ENCODE peak calls at places on chromosomes 11 and 22, in ten cellular contexts. V, R, X, K, D, A, I, S, Z and G are unnamed samples.

GRCh38 chr11:95093548-95093947 is 3.9 kb downstream of the ENDOD1 start:
- DNase-seq in V (no peak), R (no peak), X (no peak), K (no peak), D (no peak), A (no peak), I (no peak), S (no peak), Z (no peak), G (peak; percentile 10)

GRCh38 chr22:44702479-44703219 is 645 bp downstream of the PRR5 start:
- DNase-seq in V (no peak), R (no peak), X (peak; percentile 23), K (no peak), D (peak; percentile 89), A (peak; percentile 40), I (no peak), S (no peak), Z (no peak), G (no peak)

GRCh38 chr11:131880279-131880678 is 509.9 kb downstream of the NTM start:
- DNase-seq in V (no peak), R (no peak), X (no peak), K (no peak), D (no peak), A (no peak), I (no peak), S (no peak), Z (no peak), G (no peak)

GRCh38 chr11:72229336-72229924 is 4.9 kb downstream of the INPPL1 start:
- DNase-seq in V (no peak), R (no peak), X (no peak), K (peak; percentile 16), D (no peak), A (peak; percentile 17), I (no peak), S (no peak), Z (no peak), G (no peak)

GRCh38 chr11:83724704-83725114 is 438.5 kb upstream of the CCDC90B start:
- DNase-seq in V (no peak), R (no peak), X (peak; percentile 80), K (peak; percentile 62), D (no peak), A (peak; percentile 78), I (no peak), S (no peak), Z (no peak), G (peak; percentile 91)

GRCh38 chr11:19988598-19988997 is 171.7 kb downstream of the DBX1 start:
- DNase-seq in V (peak; percentile 82), R (no peak), X (peak; percentile 51), K (peak; percentile 90), D (no peak), A (no peak), I (peak; percentile 14), S (peak; percentile 13), Z (no peak), G (no peak)

GRCh38 chr11:33891714-33892327 is at the start of gene LMO2:
- DNase-seq in V (no peak), R (no peak), X (no peak), K (no peak), D (no peak), A (no peak), I (no peak), S (no peak), Z (no peak), G (no peak)

GRCh38 chr22:47854226-47854625 is 1091.8 kb downstream of the TBC1D22A start:
- DNase-seq in V (no peak), R (no peak), X (no peak), K (no peak), D (no peak), A (no peak), I (no peak), S (no peak), Z (no peak), G (no peak)

GRCh38 chr11:96235725-96236124 is 107.3 kb downstream of the MAML2 start:
- DNase-seq in V (no peak), R (no peak), X (no peak), K (no peak), D (no peak), A (no peak), I (no peak), S (no peak), Z (no peak), G (no peak)

GRCh38 chr22:45805413-45805812 is 133.8 kb downstream of the ATXN10 start:
- DNase-seq in V (no peak), R (no peak), X (no peak), K (no peak), D (no peak), A (no peak), I (no peak), S (no peak), Z (peak; percentile 3), G (no peak)

GRCh38 chr22:38448945-38449745 is 5.9 kb downstream of the KCNJ4 start:
- DNase-seq in V (no peak), R (no peak), X (no peak), K (no peak), D (no peak), A (no peak), I (no peak), S (no peak), Z (no peak), G (no peak)

GRCh38 chr11:92227954-92228935 is 3.6 kb downstream of the FAT3 start:
- DNase-seq in V (no peak), R (no peak), X (no peak), K (no peak), D (no peak), A (no peak), I (no peak), S (no peak), Z (no peak), G (no peak)

GRCh38 chr11:79019981-79020380 is 420.8 kb downstream of the TENM4 start:
- DNase-seq in V (no peak), R (no peak), X (no peak), K (no peak), D (no peak), A (no peak), I (no peak), S (no peak), Z (no peak), G (no peak)

GRCh38 chr22:47006433-47006832 is 244.0 kb downstream of the TBC1D22A start:
- DNase-seq in V (peak; percentile 29), R (no peak), X (no peak), K (no peak), D (no peak), A (no peak), I (no peak), S (no peak), Z (no peak), G (no peak)

GRCh38 chr22:37752189-37753061 is 55.3 kb upstream of the GCAT start:
- DNase-seq in V (peak; percentile 97), R (peak; percentile 58), X (peak; percentile 88), K (peak; percentile 89), D (peak; percentile 88), A (peak; percentile 93), I (peak; percentile 89), S (peak; percentile 92), Z (peak; percentile 90), G (no peak)

GRCh38 chr22:46845281-46846153 is 83.1 kb downstream of the TBC1D22A start:
- DNase-seq in V (no peak), R (no peak), X (no peak), K (no peak), D (no peak), A (no peak), I (no peak), S (no peak), Z (peak; percentile 76), G (no peak)

GRCh38 chr22:45817705-45818104 is 146.1 kb downstream of the ATXN10 start:
- DNase-seq in V (no peak), R (no peak), X (no peak), K (no peak), D (no peak), A (no peak), I (no peak), S (no peak), Z (no peak), G (no peak)

GRCh38 chr11:68843052-68843561 is 1.4 kb upstream of the CPT1A start:
- DNase-seq in V (no peak), R (no peak), X (no peak), K (no peak), D (peak; percentile 81), A (peak; percentile 63), I (peak; percentile 68), S (no peak), Z (peak; percentile 37), G (no peak)

GRCh38 chr11:60951611-60951908 is 416 bp downstream of the SLC15A3 start:
- DNase-seq in V (no peak), R (no peak), X (no peak), K (no peak), D (no peak), A (no peak), I (no peak), S (no peak), Z (no peak), G (no peak)
- TF ChIP-seq POLR2AphosphoS5 in V (no peak), R (no peak), X (no peak), K (no peak), D (no peak), A (no peak), I (no peak), S (no peak), Z (no peak), G (no peak)

GRCh38 chr11:35546317-35546716 is 20.9 kb upstream of the PAMR1 start:
- DNase-seq in V (no peak), R (no peak), X (no peak), K (no peak), D (no peak), A (no peak), I (no peak), S (no peak), Z (no peak), G (no peak)
- H3K4me1 ChIP-seq in V (peaks cover 13% of the 10 kb centered on the region), R (no peaks in the 10 kb centered on the region), X (no peaks in the 10 kb centered on the region), K (no peaks in the 10 kb centered on the region), D (no peaks in the 10 kb centered on the region), A (peaks cover 4% of the 10 kb centered on the region), I (no peaks in the 10 kb centered on the region), S (peaks cover 9% of the 10 kb centered on the region), Z (no peaks in the 10 kb centered on the region), G (peaks cover 21% of the 10 kb centered on the region)

GRCh38 chr22:20751185-20751851 is 22.6 kb upstream of the SERPIND1 start:
- DNase-seq in V (no peak), R (no peak), X (peak; percentile 16), K (no peak), D (no peak), A (no peak), I (no peak), S (no peak), Z (peak; percentile 7), G (no peak)
- TF ChIP-seq CTCF in V (no peak), R (no peak), X (no peak), K (no peak), D (no peak), A (no peak), I (no peak), S (no peak), Z (no peak), G (no peak)

GRCh38 chr11:100247701-100248100 is 439.4 kb upstream of the ARHGAP42 start:
- DNase-seq in V (no peak), R (no peak), X (no peak), K (no peak), D (no peak), A (no peak), I (no peak), S (no peak), Z (no peak), G (no peak)
- TF ChIP-seq POLR2AphosphoS5 in V (no peak), R (no peak), X (no peak), K (no peak), D (no peak), A (no peak), I (no peak), S (no peak), Z (no peak), G (no peak)

GRCh38 chr11:47177229-47177845 is 658 bp upstream of the ARFGAP2 start:
- DNase-seq in V (peak; percentile 84), R (no peak), X (peak; percentile 68), K (peak; percentile 83), D (no peak), A (peak; percentile 65), I (peak; percentile 73), S (peak; percentile 69), Z (peak; percentile 84), G (no peak)
- H3K4me1 ChIP-seq in V (peaks cover 62% of the 10 kb centered on the region), R (peaks cover 14% of the 10 kb centered on the region), X (peaks cover 12% of the 10 kb centered on the region), K (peaks cover 18% of the 10 kb centered on the region), D (peaks cover 32% of the 10 kb centered on the region), A (peaks cover 57% of the 10 kb centered on the region), I (peaks cover 16% of the 10 kb centered on the region), S (peaks cover 11% of the 10 kb centered on the region), Z (peaks cover 13% of the 10 kb centered on the region), G (peaks cover 45% of the 10 kb centered on the region)